ENCODE peak calls at places on chromosome 1, in seven cellular contexts. One of them, this sample, is unnamed.

GRCh38 chr1:198298653-198299052 is 141.9 kb downstream of the NEK7 start:
- DNase-seq in T-helper 17 cell: no peak
- DNase-seq in brain microvascular endothelial cell: no peak
- DNase-seq in astrocyte of the cerebellum: no peak
- DNase-seq in activated naive CD4-positive, alpha-beta T cell treated with anti-CD3 and anti-CD28 coated beads, Interleukin-2, amount 10 ng/mL, durations not matched to agents 7 days and 5 days: no peak
- DNase-seq in HAP-1: peak
- DNase-seq in HS-5: no peak
- DNase-seq in this sample: no peak

GRCh38 chr1:154213274-154213673 is 7.1 kb upstream of the CFAP141 start:
- DNase-seq in astrocyte of the cerebellum: no peak
- DNase-seq in HAP-1: no peak
- DNase-seq in activated naive CD4-positive, alpha-beta T cell treated with anti-CD3 and anti-CD28 coated beads, Interleukin-2, amount 10 ng/mL, durations not matched to agents 7 days and 5 days: no peak
- DNase-seq in brain microvascular endothelial cell: peak
- DNase-seq in T-helper 17 cell: no peak
- DNase-seq in HS-5: peak
- DNase-seq in this sample: no peak

GRCh38 chr1:24795236-24795635 is 50.0 kb downstream of the CLIC4 start:
- DNase-seq in activated naive CD4-positive, alpha-beta T cell treated with anti-CD3 and anti-CD28 coated beads, Interleukin-2, amount 10 ng/mL, durations not matched to agents 7 days and 5 days: no peak
- DNase-seq in HS-5: no peak
- DNase-seq in T-helper 17 cell: no peak
- DNase-seq in astrocyte of the cerebellum: no peak
- DNase-seq in brain microvascular endothelial cell: no peak
- DNase-seq in HAP-1: no peak
- DNase-seq in this sample: no peak

GRCh38 chr1:207364622-207365021 is 43.1 kb downstream of the CD55 start:
- DNase-seq in HS-5: no peak
- DNase-seq in activated naive CD4-positive, alpha-beta T cell treated with anti-CD3 and anti-CD28 coated beads, Interleukin-2, amount 10 ng/mL, durations not matched to agents 7 days and 5 days: no peak
- DNase-seq in T-helper 17 cell: no peak
- DNase-seq in HAP-1: no peak
- DNase-seq in astrocyte of the cerebellum: peak
- DNase-seq in brain microvascular endothelial cell: no peak
- DNase-seq in this sample: no peak

GRCh38 chr1:14835725-14836124 is 237.2 kb downstream of the KAZN start:
- DNase-seq in astrocyte of the cerebellum: peak
- DNase-seq in T-helper 17 cell: no peak
- DNase-seq in HS-5: no peak
- DNase-seq in activated naive CD4-positive, alpha-beta T cell treated with anti-CD3 and anti-CD28 coated beads, Interleukin-2, amount 10 ng/mL, durations not matched to agents 7 days and 5 days: no peak
- DNase-seq in brain microvascular endothelial cell: no peak
- DNase-seq in HAP-1: no peak
- DNase-seq in this sample: no peak

GRCh38 chr1:24503003-24503751 is 541 bp downstream of the RCAN3 start:
- DNase-seq in HAP-1: peak
- DNase-seq in brain microvascular endothelial cell: no peak
- DNase-seq in HS-5: no peak
- DNase-seq in T-helper 17 cell: no peak
- DNase-seq in activated naive CD4-positive, alpha-beta T cell treated with anti-CD3 and anti-CD28 coated beads, Interleukin-2, amount 10 ng/mL, durations not matched to agents 7 days and 5 days: no peak
- DNase-seq in astrocyte of the cerebellum: no peak
- DNase-seq in this sample: no peak

GRCh38 chr1:201456499-201457309 is 12.3 kb downstream of the PHLDA3 start:
- DNase-seq in brain microvascular endothelial cell: peak
- DNase-seq in HS-5: peak
- DNase-seq in astrocyte of the cerebellum: peak
- DNase-seq in HAP-1: no peak
- DNase-seq in activated naive CD4-positive, alpha-beta T cell treated with anti-CD3 and anti-CD28 coated beads, Interleukin-2, amount 10 ng/mL, durations not matched to agents 7 days and 5 days: no peak
- DNase-seq in T-helper 17 cell: no peak
- DNase-seq in this sample: peak

GRCh38 chr1:164605254-164606091 is 46.5 kb downstream of the PBX1 start:
- DNase-seq in astrocyte of the cerebellum: no peak
- DNase-seq in HAP-1: no peak
- DNase-seq in brain microvascular endothelial cell: no peak
- DNase-seq in T-helper 17 cell: no peak
- DNase-seq in activated naive CD4-positive, alpha-beta T cell treated with anti-CD3 and anti-CD28 coated beads, Interleukin-2, amount 10 ng/mL, durations not matched to agents 7 days and 5 days: no peak
- DNase-seq in HS-5: no peak
- DNase-seq in this sample: no peak

GRCh38 chr1:98386675-98387440 is 274.7 kb upstream of the SNX7 start:
- DNase-seq in brain microvascular endothelial cell: no peak
- DNase-seq in activated naive CD4-positive, alpha-beta T cell treated with anti-CD3 and anti-CD28 coated beads, Interleukin-2, amount 10 ng/mL, durations not matched to agents 7 days and 5 days: no peak
- DNase-seq in HAP-1: no peak
- DNase-seq in astrocyte of the cerebellum: no peak
- DNase-seq in HS-5: no peak
- DNase-seq in T-helper 17 cell: no peak
- DNase-seq in this sample: no peak

GRCh38 chr1:150813028-150813707 is 5.1 kb upstream of the CTSK start:
- DNase-seq in astrocyte of the cerebellum: peak
- DNase-seq in activated naive CD4-positive, alpha-beta T cell treated with anti-CD3 and anti-CD28 coated beads, Interleukin-2, amount 10 ng/mL, durations not matched to agents 7 days and 5 days: peak
- DNase-seq in T-helper 17 cell: no peak
- DNase-seq in HAP-1: peak
- DNase-seq in brain microvascular endothelial cell: peak
- DNase-seq in HS-5: no peak
- DNase-seq in this sample: no peak

GRCh38 chr1:232966663-232967062 is 16.3 kb downstream of the NTPCR start:
- DNase-seq in activated naive CD4-positive, alpha-beta T cell treated with anti-CD3 and anti-CD28 coated beads, Interleukin-2, amount 10 ng/mL, durations not matched to agents 7 days and 5 days: no peak
- DNase-seq in astrocyte of the cerebellum: no peak
- DNase-seq in HS-5: no peak
- DNase-seq in HAP-1: no peak
- DNase-seq in brain microvascular endothelial cell: no peak
- DNase-seq in T-helper 17 cell: no peak
- DNase-seq in this sample: no peak

GRCh38 chr1:65213271-65213905 is 65.4 kb downstream of the AK4 start:
- DNase-seq in astrocyte of the cerebellum: no peak
- DNase-seq in T-helper 17 cell: no peak
- DNase-seq in HS-5: no peak
- DNase-seq in HAP-1: no peak
- DNase-seq in brain microvascular endothelial cell: no peak
- DNase-seq in activated naive CD4-positive, alpha-beta T cell treated with anti-CD3 and anti-CD28 coated beads, Interleukin-2, amount 10 ng/mL, durations not matched to agents 7 days and 5 days: no peak
- DNase-seq in this sample: no peak

GRCh38 chr1:205585169-205585834 is 46.5 kb downstream of the ELK4 start:
- DNase-seq in HAP-1: no peak
- DNase-seq in HS-5: no peak
- DNase-seq in brain microvascular endothelial cell: no peak
- DNase-seq in activated naive CD4-positive, alpha-beta T cell treated with anti-CD3 and anti-CD28 coated beads, Interleukin-2, amount 10 ng/mL, durations not matched to agents 7 days and 5 days: no peak
- DNase-seq in astrocyte of the cerebellum: no peak
- DNase-seq in T-helper 17 cell: no peak
- DNase-seq in this sample: no peak

This sample was measured in BJ.